ENCODE peak calls at places on chromosomes 2 and 18, in ten cellular contexts. One of them, this sample, is unnamed. For H3K9me3 and H3K4me1, the result is how much of the 10 kb centered on the place peaks cover.

GRCh38 chr2:10389596-10389995 is 58.5 kb downstream of the ODC1 start:
- DNase-seq in neuronal stem cell: no peak
- DNase-seq in heart left ventricle: no peak
- DNase-seq in cardiac muscle cell: no peak
- DNase-seq in SJSA1: peak
- DNase-seq in ovary: no peak
- DNase-seq in CD8-positive, alpha-beta T cell: no peak
- DNase-seq in upper lobe of left lung: no peak
- DNase-seq in left ventricle myocardium inferior: no peak
- DNase-seq in naive thymus-derived CD4-positive, alpha-beta T cell: no peak
- DNase-seq in this sample: no peak

GRCh38 chr2:42567389-42567788 is 1.0 kb upstream of the MTA3 start:
- DNase-seq in naive thymus-derived CD4-positive, alpha-beta T cell: no peak
- DNase-seq in neuronal stem cell: no peak
- DNase-seq in CD8-positive, alpha-beta T cell: no peak
- DNase-seq in upper lobe of left lung: no peak
- DNase-seq in ovary: no peak
- DNase-seq in SJSA1: peak
- DNase-seq in heart left ventricle: no peak
- DNase-seq in left ventricle myocardium inferior: no peak
- DNase-seq in cardiac muscle cell: no peak
- DNase-seq in this sample: no peak

GRCh38 chr2:108293850-108294249 is 5.2 kb downstream of the SULT1C2 start:
- DNase-seq in neuronal stem cell: no peak
- DNase-seq in heart left ventricle: no peak
- DNase-seq in CD8-positive, alpha-beta T cell: no peak
- DNase-seq in ovary: no peak
- DNase-seq in upper lobe of left lung: no peak
- DNase-seq in naive thymus-derived CD4-positive, alpha-beta T cell: no peak
- DNase-seq in cardiac muscle cell: no peak
- DNase-seq in left ventricle myocardium inferior: no peak
- DNase-seq in SJSA1: no peak
- DNase-seq in this sample: no peak

GRCh38 chr18:60910534-60910933 is 422.7 kb upstream of the CDH20 start:
- DNase-seq in left ventricle myocardium inferior: no peak
- DNase-seq in neuronal stem cell: no peak
- DNase-seq in naive thymus-derived CD4-positive, alpha-beta T cell: no peak
- DNase-seq in heart left ventricle: no peak
- DNase-seq in upper lobe of left lung: no peak
- DNase-seq in CD8-positive, alpha-beta T cell: no peak
- DNase-seq in ovary: no peak
- DNase-seq in SJSA1: no peak
- DNase-seq in cardiac muscle cell: no peak
- DNase-seq in this sample: no peak

GRCh38 chr2:5374736-5375135 is 317.4 kb upstream of the SOX11 start:
- DNase-seq in left ventricle myocardium inferior: no peak
- DNase-seq in upper lobe of left lung: no peak
- DNase-seq in heart left ventricle: no peak
- DNase-seq in CD8-positive, alpha-beta T cell: no peak
- DNase-seq in cardiac muscle cell: no peak
- DNase-seq in naive thymus-derived CD4-positive, alpha-beta T cell: no peak
- DNase-seq in neuronal stem cell: no peak
- DNase-seq in SJSA1: no peak
- DNase-seq in ovary: no peak
- DNase-seq in this sample: no peak

GRCh38 chr2:173652311-173652710 is 297.6 kb downstream of the CDCA7 start:
- DNase-seq in CD8-positive, alpha-beta T cell: no peak
- DNase-seq in naive thymus-derived CD4-positive, alpha-beta T cell: no peak
- DNase-seq in SJSA1: peak
- DNase-seq in cardiac muscle cell: no peak
- DNase-seq in ovary: no peak
- DNase-seq in upper lobe of left lung: no peak
- DNase-seq in neuronal stem cell: no peak
- DNase-seq in heart left ventricle: no peak
- DNase-seq in left ventricle myocardium inferior: no peak
- DNase-seq in this sample: no peak

GRCh38 chr2:127398239-127398590 is 10.4 kb upstream of the MAP3K2 start:
- DNase-seq in CD8-positive, alpha-beta T cell: peak
- DNase-seq in naive thymus-derived CD4-positive, alpha-beta T cell: no peak
- DNase-seq in SJSA1: peak
- DNase-seq in left ventricle myocardium inferior: peak
- DNase-seq in ovary: no peak
- DNase-seq in cardiac muscle cell: no peak
- DNase-seq in neuronal stem cell: no peak
- DNase-seq in heart left ventricle: peak
- DNase-seq in upper lobe of left lung: peak
- DNase-seq in this sample: no peak

GRCh38 chr2:73111300-73112025 is 1.3 kb downstream of the RAB11FIP5 start:
- DNase-seq in left ventricle myocardium inferior: no peak
- DNase-seq in cardiac muscle cell: peak
- DNase-seq in ovary: peak
- DNase-seq in SJSA1: peak
- DNase-seq in heart left ventricle: peak
- DNase-seq in naive thymus-derived CD4-positive, alpha-beta T cell: no peak
- DNase-seq in CD8-positive, alpha-beta T cell: no peak
- DNase-seq in upper lobe of left lung: peak
- DNase-seq in neuronal stem cell: peak
- DNase-seq in this sample: peak

GRCh38 chr2:186309901-186310300 is 176.2 kb upstream of the ZC3H15 start:
- DNase-seq in upper lobe of left lung: no peak
- DNase-seq in SJSA1: no peak
- DNase-seq in left ventricle myocardium inferior: no peak
- DNase-seq in heart left ventricle: peak
- DNase-seq in cardiac muscle cell: no peak
- DNase-seq in neuronal stem cell: no peak
- DNase-seq in naive thymus-derived CD4-positive, alpha-beta T cell: no peak
- DNase-seq in ovary: peak
- DNase-seq in CD8-positive, alpha-beta T cell: no peak
- DNase-seq in this sample: no peak

GRCh38 chr18:38243291-38243690 is 677.7 kb upstream of the CELF4 start:
- DNase-seq in ovary: no peak
- DNase-seq in SJSA1: no peak
- DNase-seq in CD8-positive, alpha-beta T cell: no peak
- DNase-seq in naive thymus-derived CD4-positive, alpha-beta T cell: no peak
- DNase-seq in left ventricle myocardium inferior: no peak
- DNase-seq in cardiac muscle cell: no peak
- DNase-seq in upper lobe of left lung: no peak
- DNase-seq in neuronal stem cell: no peak
- DNase-seq in heart left ventricle: no peak
- DNase-seq in this sample: no peak

GRCh38 chr2:216030210-216030609 is 16.9 kb upstream of the MREG start:
- DNase-seq in CD8-positive, alpha-beta T cell: no peak
- DNase-seq in heart left ventricle: no peak
- DNase-seq in naive thymus-derived CD4-positive, alpha-beta T cell: no peak
- DNase-seq in cardiac muscle cell: no peak
- DNase-seq in ovary: no peak
- DNase-seq in upper lobe of left lung: no peak
- DNase-seq in SJSA1: no peak
- DNase-seq in neuronal stem cell: no peak
- DNase-seq in left ventricle myocardium inferior: no peak
- DNase-seq in this sample: no peak

GRCh38 chr2:104547251-104547650 is 306.7 kb upstream of the POU3F3 start:
- DNase-seq in left ventricle myocardium inferior: no peak
- DNase-seq in naive thymus-derived CD4-positive, alpha-beta T cell: no peak
- DNase-seq in heart left ventricle: no peak
- DNase-seq in SJSA1: no peak
- DNase-seq in ovary: no peak
- DNase-seq in neuronal stem cell: no peak
- DNase-seq in upper lobe of left lung: no peak
- DNase-seq in CD8-positive, alpha-beta T cell: no peak
- DNase-seq in cardiac muscle cell: no peak
- DNase-seq in this sample: no peak

GRCh38 chr2:138032334-138032733 is 68.1 kb downstream of the HNMT start:
- DNase-seq in upper lobe of left lung: no peak
- DNase-seq in left ventricle myocardium inferior: no peak
- DNase-seq in cardiac muscle cell: no peak
- DNase-seq in neuronal stem cell: no peak
- DNase-seq in CD8-positive, alpha-beta T cell: no peak
- DNase-seq in ovary: no peak
- DNase-seq in heart left ventricle: no peak
- DNase-seq in SJSA1: no peak
- DNase-seq in naive thymus-derived CD4-positive, alpha-beta T cell: no peak
- DNase-seq in this sample: no peak
- H3K9me3 ChIP-seq in upper lobe of left lung: under half
- H3K9me3 ChIP-seq in left ventricle myocardium inferior: under half
- H3K9me3 ChIP-seq in cardiac muscle cell: under half
- H3K9me3 ChIP-seq in neuronal stem cell: under half
- H3K9me3 ChIP-seq in CD8-positive, alpha-beta T cell: under half
- H3K9me3 ChIP-seq in ovary: under half
- H3K9me3 ChIP-seq in heart left ventricle: under half
- H3K9me3 ChIP-seq in SJSA1: under half
- H3K9me3 ChIP-seq in naive thymus-derived CD4-positive, alpha-beta T cell: under half
- H3K9me3 ChIP-seq in this sample: under half

GRCh38 chr2:20218331-20219320 is 6.3 kb downstream of the SDC1 start:
- DNase-seq in cardiac muscle cell: no peak
- DNase-seq in heart left ventricle: peak
- DNase-seq in SJSA1: no peak
- DNase-seq in left ventricle myocardium inferior: no peak
- DNase-seq in neuronal stem cell: no peak
- DNase-seq in ovary: no peak
- DNase-seq in naive thymus-derived CD4-positive, alpha-beta T cell: no peak
- DNase-seq in CD8-positive, alpha-beta T cell: no peak
- DNase-seq in upper lobe of left lung: no peak
- DNase-seq in this sample: no peak

GRCh38 chr2:20215183-20216040 is 9.5 kb downstream of the SDC1 start:
- DNase-seq in heart left ventricle: peak
- DNase-seq in upper lobe of left lung: peak
- DNase-seq in SJSA1: no peak
- DNase-seq in ovary: no peak
- DNase-seq in naive thymus-derived CD4-positive, alpha-beta T cell: no peak
- DNase-seq in left ventricle myocardium inferior: no peak
- DNase-seq in neuronal stem cell: no peak
- DNase-seq in CD8-positive, alpha-beta T cell: no peak
- DNase-seq in cardiac muscle cell: no peak
- DNase-seq in this sample: peak

GRCh38 chr2:20216130-20217025 is 8.6 kb downstream of the SDC1 start:
- DNase-seq in cardiac muscle cell: no peak
- DNase-seq in ovary: no peak
- DNase-seq in CD8-positive, alpha-beta T cell: no peak
- DNase-seq in SJSA1: no peak
- DNase-seq in neuronal stem cell: no peak
- DNase-seq in upper lobe of left lung: no peak
- DNase-seq in left ventricle myocardium inferior: no peak
- DNase-seq in naive thymus-derived CD4-positive, alpha-beta T cell: no peak
- DNase-seq in heart left ventricle: peak
- DNase-seq in this sample: peak

GRCh38 chr2:20219763-20220380 is 5.1 kb downstream of the SDC1 start:
- DNase-seq in left ventricle myocardium inferior: no peak
- DNase-seq in cardiac muscle cell: no peak
- DNase-seq in neuronal stem cell: no peak
- DNase-seq in heart left ventricle: peak
- DNase-seq in upper lobe of left lung: no peak
- DNase-seq in ovary: no peak
- DNase-seq in naive thymus-derived CD4-positive, alpha-beta T cell: no peak
- DNase-seq in CD8-positive, alpha-beta T cell: no peak
- DNase-seq in SJSA1: no peak
- DNase-seq in this sample: no peak

DNA sequence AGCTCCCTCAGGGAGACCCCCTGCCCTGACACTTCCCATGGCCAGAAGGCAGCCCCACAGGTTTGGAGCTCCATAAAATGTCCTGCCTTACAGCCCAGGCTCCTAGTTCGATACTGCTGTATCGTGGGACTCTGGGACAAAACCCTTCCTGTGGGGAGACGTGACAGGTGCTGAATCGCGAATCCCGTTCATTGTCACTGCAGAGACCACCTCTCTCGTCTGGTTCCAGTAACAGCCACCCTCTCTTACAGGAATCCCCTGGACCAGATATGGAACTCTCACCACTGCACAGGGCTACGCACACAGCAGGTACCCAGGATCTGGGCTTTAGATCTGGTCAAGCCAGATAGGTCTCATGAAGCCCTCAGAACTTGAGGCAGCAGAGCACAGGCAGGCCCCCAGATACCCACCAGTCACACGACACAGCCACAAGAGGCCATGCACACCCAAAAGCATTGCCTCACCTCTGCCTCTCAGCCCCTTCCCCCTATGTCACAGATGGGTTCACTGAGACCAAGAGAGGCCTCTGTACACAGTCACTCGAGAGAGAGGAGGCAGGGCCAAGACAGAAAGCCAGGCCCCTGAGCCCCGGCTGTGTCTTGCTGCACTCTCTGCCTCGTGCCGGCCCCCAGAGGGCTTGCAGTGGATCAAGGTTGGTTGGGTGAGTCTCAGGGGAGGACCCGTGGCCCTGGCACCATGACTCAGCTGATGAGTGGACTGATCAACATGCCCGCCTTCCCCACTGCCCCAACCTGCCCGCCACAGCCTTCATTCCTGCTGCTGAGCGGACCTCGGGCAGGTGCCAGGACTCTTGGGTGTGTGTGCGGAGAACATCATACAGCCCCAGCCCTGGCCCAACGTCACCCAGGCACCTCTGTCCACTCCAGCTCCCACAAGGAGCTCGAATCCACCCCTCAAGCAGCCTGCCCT is 7.6 kb downstream of the SDC1 start:
- DNase-seq in SJSA1: no peak
- DNase-seq in cardiac muscle cell: no peak
- DNase-seq in upper lobe of left lung: peak
- DNase-seq in heart left ventricle: peak
- DNase-seq in ovary: no peak
- DNase-seq in naive thymus-derived CD4-positive, alpha-beta T cell: no peak
- DNase-seq in neuronal stem cell: no peak
- DNase-seq in CD8-positive, alpha-beta T cell: no peak
- DNase-seq in left ventricle myocardium inferior: no peak
- DNase-seq in this sample: peak
- H3K27ac ChIP-seq in SJSA1: no peak
- H3K27ac ChIP-seq in cardiac muscle cell: no peak
- H3K27ac ChIP-seq in upper lobe of left lung: peak
- H3K27ac ChIP-seq in heart left ventricle: no peak
- H3K27ac ChIP-seq in ovary: no peak
- H3K27ac ChIP-seq in naive thymus-derived CD4-positive, alpha-beta T cell: no peak
- H3K27ac ChIP-seq in neuronal stem cell: no peak
- H3K27ac ChIP-seq in CD8-positive, alpha-beta T cell: no peak
- H3K27ac ChIP-seq in left ventricle myocardium inferior: no peak
- H3K27ac ChIP-seq in this sample: peak

DNA sequence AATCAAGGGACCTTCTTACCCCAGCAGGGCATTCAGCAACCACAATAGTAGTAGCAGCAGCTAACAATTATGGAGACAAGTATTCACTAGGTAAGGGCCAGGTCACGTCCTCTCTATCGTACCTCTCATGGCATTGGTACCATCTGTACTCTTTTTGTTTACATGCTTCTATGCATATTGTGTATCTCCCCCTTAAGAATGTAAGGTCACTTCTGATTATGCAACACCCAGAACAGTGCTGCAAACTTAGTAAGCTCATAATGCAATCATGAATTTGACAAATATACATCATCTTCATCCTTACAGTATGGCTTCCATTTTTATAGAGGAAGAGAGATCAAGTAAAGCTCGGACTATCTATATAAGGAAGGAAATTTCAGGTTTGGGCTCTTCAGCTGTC is 46.1 kb downstream of the SPRED2 start:
- DNase-seq in SJSA1: no peak
- DNase-seq in upper lobe of left lung: no peak
- DNase-seq in cardiac muscle cell: no peak
- DNase-seq in CD8-positive, alpha-beta T cell: no peak
- DNase-seq in neuronal stem cell: no peak
- DNase-seq in left ventricle myocardium inferior: no peak
- DNase-seq in heart left ventricle: no peak
- DNase-seq in naive thymus-derived CD4-positive, alpha-beta T cell: no peak
- DNase-seq in ovary: no peak
- DNase-seq in this sample: no peak
- H3K4me1 ChIP-seq in SJSA1: under half
- H3K4me1 ChIP-seq in upper lobe of left lung: half or more
- H3K4me1 ChIP-seq in cardiac muscle cell: under half
- H3K4me1 ChIP-seq in CD8-positive, alpha-beta T cell: under half
- H3K4me1 ChIP-seq in neuronal stem cell: under half
- H3K4me1 ChIP-seq in left ventricle myocardium inferior: half or more
- H3K4me1 ChIP-seq in heart left ventricle: half or more
- H3K4me1 ChIP-seq in naive thymus-derived CD4-positive, alpha-beta T cell: under half
- H3K4me1 ChIP-seq in ovary: under half
- H3K4me1 ChIP-seq in this sample: half or more

GRCh38 chr18:13700153-13700552 is 26.2 kb downstream of the FAM210A start:
- DNase-seq in neuronal stem cell: no peak
- DNase-seq in naive thymus-derived CD4-positive, alpha-beta T cell: no peak
- DNase-seq in cardiac muscle cell: no peak
- DNase-seq in heart left ventricle: no peak
- DNase-seq in SJSA1: no peak
- DNase-seq in upper lobe of left lung: no peak
- DNase-seq in ovary: no peak
- DNase-seq in left ventricle myocardium inferior: no peak
- DNase-seq in CD8-positive, alpha-beta T cell: no peak
- DNase-seq in this sample: no peak
- H3K9me3 ChIP-seq in neuronal stem cell: under half
- H3K9me3 ChIP-seq in naive thymus-derived CD4-positive, alpha-beta T cell: under half
- H3K9me3 ChIP-seq in cardiac muscle cell: under half
- H3K9me3 ChIP-seq in heart left ventricle: under half
- H3K9me3 ChIP-seq in SJSA1: under half
- H3K9me3 ChIP-seq in upper lobe of left lung: under half
- H3K9me3 ChIP-seq in ovary: under half
- H3K9me3 ChIP-seq in left ventricle myocardium inferior: half or more
- H3K9me3 ChIP-seq in CD8-positive, alpha-beta T cell: under half
- H3K9me3 ChIP-seq in this sample: under half